ENCODE peak calls at places on chromosomes 4 and X, in four cellular contexts. B is A549, E is IMR-90, K is OCI-LY7. H is an unnamed sample.

GRCh38 chrX:139052461-139052860 is 340.9 kb upstream of the FGF13 start:
- DNase-seq in E (no peak), B (no peak), K (no peak), H (no peak)

GRCh38 chrX:152632445-152633097 is 5.1 kb upstream of the GABRQ start:
- DNase-seq in E (peak), K (peak), B (peak), H (peak)

GRCh38 chr4:8830056-8830455 is 41.6 kb downstream of the HMX1 start:
- DNase-seq in K (no peak), E (no peak), B (no peak), H (no peak)

GRCh38 chrX:118216086-118216485 is 99.5 kb upstream of the KLHL13 start:
- DNase-seq in K (no peak), B (no peak), E (no peak), H (no peak)

GRCh38 chr4:92305878-92306520 is 2.2 kb downstream of the GRID2 start:
- DNase-seq in K (no peak), E (no peak), B (no peak), H (no peak)

GRCh38 chrX:150504399-150505186 is 63.8 kb upstream of the MTM1 start:
- DNase-seq in B (no peak), K (no peak), E (peak), H (peak)

GRCh38 chr4:80710748-80711451 is 319.6 kb upstream of the BMP3 start:
- DNase-seq in B (no peak), E (no peak), K (no peak), H (no peak)

GRCh38 chr4:8435656-8436121 is 4.8 kb downstream of the ACOX3 start:
- DNase-seq in B (no peak), K (peak), E (peak), H (no peak)

GRCh38 chrX:68685722-68686683 is 38.5 kb downstream of the STARD8 start:
- DNase-seq in B (peak), E (peak), K (no peak), H (peak)

GRCh38 chr4:1752284-1753041 is 31.1 kb downstream of the TACC3 start:
- DNase-seq in E (peak), K (no peak), B (no peak), H (no peak)

GRCh38 chr4:54226399-54227260 is 2.5 kb upstream of the PDGFRA start:
- DNase-seq in K (no peak), B (no peak), E (peak), H (peak)

GRCh38 chrX:24398766-24399165 is 38.3 kb downstream of the SUPT20HL1 start:
- DNase-seq in K (no peak), E (no peak), B (no peak), H (no peak)

GRCh38 chrX:50988649-50989048 is 78.1 kb downstream of the BMP15 start:
- DNase-seq in B (peak), E (peak), K (peak), H (peak)

GRCh38 chr4:156102411-156102810 is 148.7 kb upstream of the CTSO start:
- DNase-seq in B (no peak), K (no peak), E (no peak), H (no peak)

GRCh38 chrX:18170910-18171309 is 49.8 kb downstream of the BEND2 start:
- DNase-seq in E (no peak), B (no peak), K (no peak), H (no peak)

GRCh38 chrX:18160369-18160768 is 60.3 kb downstream of the BEND2 start:
- DNase-seq in E (no peak), K (no peak), B (no peak), H (no peak)

GRCh38 chrX:18166068-18166467 is 54.6 kb downstream of the BEND2 start:
- DNase-seq in K (no peak), B (no peak), E (no peak), H (no peak)
- TF ChIP-seq CTCF in K (no peak), B (no peak), E (no peak), H (no peak)

GRCh38 chrX:39855748-39856129 is 242.0 kb downstream of the BCOR start:
- DNase-seq in B (peak), E (peak), K (peak), H (no peak)
- H3K4me3 ChIP-seq in B (no peak), E (no peak), K (peak), H (no peak)

GRCh38 chr4:47690611-47691010 is 147.3 kb downstream of the CORIN start:
- DNase-seq in K (no peak), E (no peak), B (no peak), H (no peak)
- TF ChIP-seq CTCF in K (no peak), E (no peak), B (no peak), H (no peak)

DNA sequence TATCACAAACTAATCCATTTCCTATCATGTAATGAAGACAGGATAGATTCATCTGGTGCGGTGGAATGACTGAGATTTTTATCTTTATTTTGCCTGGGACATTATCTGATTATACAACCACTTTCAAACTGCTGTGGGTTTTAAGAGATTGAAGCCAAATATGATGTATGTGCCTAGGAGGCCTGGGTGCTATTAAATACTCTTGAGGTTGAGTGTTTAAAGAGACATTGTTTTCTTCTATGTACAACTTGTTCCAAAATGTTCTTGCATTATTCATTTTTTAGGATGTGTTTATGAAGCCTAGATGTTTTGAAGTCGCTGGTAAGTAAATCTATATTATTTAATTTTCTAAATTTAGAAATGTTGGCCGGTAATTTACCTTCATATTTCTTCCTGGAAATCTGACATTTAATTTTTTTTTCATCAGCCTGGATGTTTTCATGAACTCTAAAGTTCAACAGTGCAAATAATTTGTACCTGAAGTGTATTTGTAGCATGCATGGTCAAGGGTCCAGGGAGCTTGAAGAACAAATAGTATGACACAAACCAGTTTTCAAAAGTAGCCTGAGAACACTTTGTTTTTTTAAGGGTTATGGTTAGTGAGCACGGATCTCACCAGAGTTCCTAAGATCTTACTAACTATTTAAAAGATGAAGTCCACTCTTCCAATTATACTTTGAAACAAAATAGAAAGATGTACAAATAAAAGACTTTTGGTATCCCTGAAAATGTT is 72.8 kb upstream of the ATP8A1 start:
- DNase-seq in K (no peak), E (no peak), B (no peak), H (no peak)
- H3K4me3 ChIP-seq in K (no peak), E (no peak), B (no peak), H (no peak)

GRCh38 chr4:146243141-146243882 is 29.0 kb downstream of the REELD1 start:
- DNase-seq in B (no peak), E (peak), K (peak), H (no peak)
- TF ChIP-seq CTCF in B (peak), E (peak), K (peak), H (peak)

DNA sequence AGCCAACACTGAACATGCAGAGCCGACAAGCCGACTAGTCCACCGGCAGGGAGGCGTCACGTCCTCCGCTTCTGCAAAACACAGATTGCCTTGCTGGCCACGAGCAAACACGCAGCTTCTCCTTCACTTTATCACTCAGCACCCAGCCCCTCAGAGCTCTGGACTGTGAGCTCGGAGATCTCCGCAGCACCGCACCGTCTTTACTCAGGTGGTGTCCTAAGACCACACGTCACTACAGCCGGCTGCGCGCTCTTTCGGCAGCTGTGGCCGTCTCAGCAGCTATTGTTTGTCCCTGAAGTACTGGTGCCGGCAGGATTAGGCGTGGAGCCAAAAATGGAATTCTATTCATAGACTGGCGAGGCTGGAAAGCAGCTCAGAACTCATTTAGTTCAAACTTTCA is 72.0 kb downstream of the FAT1 start:
- DNase-seq in B (peak), E (no peak), K (no peak), H (peak)
- H3K4me3 ChIP-seq in B (peak), E (no peak), K (no peak), H (peak)

DNA sequence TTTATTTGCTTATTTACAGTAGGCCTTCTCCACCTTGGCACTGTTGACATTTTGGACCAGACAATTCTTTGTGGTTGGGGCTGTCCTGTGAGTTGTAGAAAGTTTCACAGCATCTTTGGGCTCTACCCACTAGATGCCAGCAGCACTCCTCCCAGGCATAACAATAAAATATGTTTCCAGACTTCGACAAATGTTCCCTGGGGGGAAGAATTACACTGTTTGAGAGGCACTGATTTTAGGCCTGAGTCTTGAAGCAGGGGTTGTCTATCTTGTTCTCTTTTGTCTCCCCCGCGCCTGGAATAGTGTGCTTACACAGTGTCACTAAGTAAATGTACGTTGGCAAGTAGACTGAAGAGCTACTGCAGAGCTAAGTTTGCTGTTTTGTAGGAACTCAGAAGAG is 254.4 kb upstream of the BOD1L1 start:
- DNase-seq in E (no peak), B (no peak), K (no peak), H (no peak)
- TF ChIP-seq CTCF in E (peak), B (no peak), K (no peak), H (peak)

GRCh38 chr4:111991797-111992196 is 153.5 kb upstream of the FAM241A start:
- DNase-seq in E (peak), B (peak), K (no peak), H (peak)

GRCh38 chr4:111992604-111993151 is 152.6 kb upstream of the FAM241A start:
- DNase-seq in K (no peak), E (no peak), B (no peak), H (no peak)

GRCh38 chr4:111991163-111991562 is 154.1 kb upstream of the FAM241A start:
- DNase-seq in B (no peak), K (peak), E (no peak), H (no peak)

GRCh38 chr4:111989817-111990216 is 155.4 kb upstream of the FAM241A start:
- DNase-seq in K (no peak), E (no peak), B (no peak), H (no peak)

GRCh38 chr4:111994392-111994791 is 150.9 kb upstream of the FAM241A start:
- DNase-seq in B (no peak), K (no peak), E (no peak), H (no peak)
- H3K4me3 ChIP-seq in B (no peak), K (no peak), E (no peak), H (no peak)

DNA sequence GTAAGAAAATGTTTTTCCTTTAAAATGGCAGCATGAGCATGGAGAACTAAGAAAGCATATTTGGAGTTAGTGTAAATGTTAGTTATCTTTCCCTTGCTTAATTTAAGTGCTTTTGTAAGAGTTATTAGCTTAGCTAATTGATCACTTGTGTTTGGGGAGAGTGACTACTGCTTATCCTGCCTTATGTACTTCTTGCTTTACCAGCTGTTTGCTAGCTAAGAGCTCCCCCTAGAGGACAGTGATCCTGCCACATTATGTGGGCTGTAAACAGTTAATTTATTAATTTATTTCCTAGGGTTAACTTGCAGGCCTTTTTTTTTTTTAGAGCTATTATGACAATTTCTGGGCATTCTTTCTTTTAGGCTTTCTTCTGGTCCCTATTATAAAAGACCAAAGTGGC is 435.8 kb downstream of the MAGEB5 start:
- DNase-seq in B (no peak), E (no peak), K (peak), H (no peak)
- TF ChIP-seq CTCF in B (peak), E (no peak), K (peak), H (no peak)

H was measured in astrocyte of the spinal cord.